ENCODE peak calls at places on chromosomes 3 and 15, in eight cellular contexts. Y is brain microvascular endothelial cell; B is fibroblast of lung; J is transverse colon; Z is astrocyte of the spinal cord; X is CD4-positive, alpha-beta T cell; K is foreskin fibroblast; M is neural crest cell. G is an unnamed sample.

GRCh38 chr3:38573606-38574005 is 75.9 kb downstream of the SCN5A start:
- DNase-seq in Y (no peak), B (no peak), J (no peak), Z (peak), X (no peak), K (no peak), M (no peak), G (no peak)

GRCh38 chr3:52317601-52318000 is 1.5 kb downstream of the DNAH1 start:
- DNase-seq in Y (no peak), B (peak), J (peak), Z (peak), X (peak), K (peak), M (peak), G (no peak)

GRCh38 chr15:39134282-39134681 is 446.6 kb upstream of the THBS1 start:
- DNase-seq in Y (no peak), B (no peak), J (no peak), Z (no peak), X (no peak), K (no peak), M (no peak), G (no peak)

GRCh38 chr3:141335531-141336042 is 32.7 kb upstream of the ZBTB38 start:
- DNase-seq in Y (no peak), B (peak), J (no peak), Z (peak), X (no peak), K (peak), M (no peak), G (no peak)

GRCh38 chr3:64444619-64445317 is 219.5 kb upstream of the PRICKLE2 start:
- DNase-seq in Y (no peak), B (no peak), J (no peak), Z (no peak), X (no peak), K (no peak), M (no peak), G (no peak)

GRCh38 chr3:155065537-155065936 is 14.6 kb upstream of the MME start:
- DNase-seq in Y (peak), B (peak), J (no peak), Z (peak), X (no peak), K (peak), M (no peak), G (peak)

GRCh38 chr3:54488297-54488696 is 365.9 kb downstream of the CACNA2D3 start:
- DNase-seq in Y (no peak), B (no peak), J (no peak), Z (no peak), X (no peak), K (no peak), M (no peak), G (no peak)

GRCh38 chr15:52139599-52140462 is 27.3 kb upstream of the BCL2L10 start:
- DNase-seq in Y (peak), B (peak), J (peak), Z (peak), X (peak), K (peak), M (peak), G (no peak)

GRCh38 chr15:29774900-29775299 is 47.4 kb downstream of the TJP1 start:
- DNase-seq in Y (peak), B (peak), J (no peak), Z (peak), X (no peak), K (peak), M (no peak), G (no peak)

GRCh38 chr3:155363690-155364070 is 70.2 kb upstream of the STRIT1 start:
- DNase-seq in Y (no peak), B (no peak), J (no peak), Z (no peak), X (no peak), K (no peak), M (no peak), G (no peak)

GRCh38 chr15:33048255-33048654 is 146.3 kb downstream of the FMN1 start:
- DNase-seq in Y (no peak), B (no peak), J (no peak), Z (no peak), X (no peak), K (no peak), M (no peak), G (no peak)

GRCh38 chr3:48980295-48980694 is 9.7 kb upstream of the P4HTM start:
- DNase-seq in Y (no peak), B (no peak), J (no peak), Z (no peak), X (no peak), K (no peak), M (no peak), G (no peak)

GRCh38 chr15:74826911-74827310 is 484 bp downstream of the CPLX3 start:
- DNase-seq in Y (no peak), B (no peak), J (no peak), Z (no peak), X (no peak), K (no peak), M (no peak), G (no peak)

GRCh38 chr15:74826372-74826819 is at the start of gene CPLX3:
- DNase-seq in Y (no peak), B (no peak), J (peak), Z (no peak), X (peak), K (no peak), M (peak), G (no peak)

GRCh38 chr15:74825895-74826294 is 532 bp upstream of the CPLX3 start:
- DNase-seq in Y (no peak), B (no peak), J (no peak), Z (no peak), X (no peak), K (no peak), M (no peak), G (no peak)

GRCh38 chr15:74828835-74829234 is 2.4 kb downstream of the CPLX3 start:
- DNase-seq in Y (no peak), B (no peak), J (no peak), Z (no peak), X (no peak), K (no peak), M (no peak), G (no peak)

DNA sequence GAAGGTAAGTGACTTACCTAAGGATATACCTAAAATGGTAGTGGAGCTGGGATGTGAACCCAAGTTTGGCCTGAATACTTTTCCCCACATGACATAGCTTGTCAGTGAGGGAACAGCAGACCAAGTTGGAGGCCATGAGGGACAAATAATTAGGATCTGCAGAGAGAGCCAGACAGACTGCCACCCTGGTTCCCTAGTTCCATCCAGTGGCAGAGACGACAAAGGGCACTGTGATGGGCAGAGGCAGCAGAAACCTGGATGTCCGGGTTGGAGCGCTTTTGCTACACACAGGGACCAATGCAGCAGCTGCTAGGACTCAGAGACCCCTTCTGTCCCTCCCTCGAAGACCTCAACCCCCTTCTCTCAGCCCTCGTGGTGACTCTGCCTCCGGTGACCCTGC is 1.2 kb downstream of the CPLX3 start:
- DNase-seq in Y (no peak), B (no peak), J (no peak), Z (no peak), X (no peak), K (no peak), M (no peak), G (no peak)
- TF ChIP-seq CTCF in Y (no peak), B (no peak), J (no peak), Z (no peak), X (no peak), K (no peak), M (no peak), G (no peak)

GRCh38 chr15:72856549-72857040 is 73.0 kb upstream of the ADPGK start:
- DNase-seq in Y (no peak), B (no peak), J (no peak), Z (no peak), X (no peak), K (no peak), M (no peak), G (no peak)

GRCh38 chr15:72858205-72858604 is 74.6 kb upstream of the ADPGK start:
- DNase-seq in Y (no peak), B (no peak), J (no peak), Z (no peak), X (no peak), K (no peak), M (no peak), G (no peak)

GRCh38 chr15:72855791-72856190 is 72.2 kb upstream of the ADPGK start:
- DNase-seq in Y (no peak), B (no peak), J (no peak), Z (no peak), X (no peak), K (no peak), M (no peak), G (no peak)

GRCh38 chr15:72859023-72859756 is 75.6 kb upstream of the ADPGK start:
- DNase-seq in Y (no peak), B (no peak), J (peak), Z (no peak), X (no peak), K (no peak), M (no peak), G (no peak)

DNA sequence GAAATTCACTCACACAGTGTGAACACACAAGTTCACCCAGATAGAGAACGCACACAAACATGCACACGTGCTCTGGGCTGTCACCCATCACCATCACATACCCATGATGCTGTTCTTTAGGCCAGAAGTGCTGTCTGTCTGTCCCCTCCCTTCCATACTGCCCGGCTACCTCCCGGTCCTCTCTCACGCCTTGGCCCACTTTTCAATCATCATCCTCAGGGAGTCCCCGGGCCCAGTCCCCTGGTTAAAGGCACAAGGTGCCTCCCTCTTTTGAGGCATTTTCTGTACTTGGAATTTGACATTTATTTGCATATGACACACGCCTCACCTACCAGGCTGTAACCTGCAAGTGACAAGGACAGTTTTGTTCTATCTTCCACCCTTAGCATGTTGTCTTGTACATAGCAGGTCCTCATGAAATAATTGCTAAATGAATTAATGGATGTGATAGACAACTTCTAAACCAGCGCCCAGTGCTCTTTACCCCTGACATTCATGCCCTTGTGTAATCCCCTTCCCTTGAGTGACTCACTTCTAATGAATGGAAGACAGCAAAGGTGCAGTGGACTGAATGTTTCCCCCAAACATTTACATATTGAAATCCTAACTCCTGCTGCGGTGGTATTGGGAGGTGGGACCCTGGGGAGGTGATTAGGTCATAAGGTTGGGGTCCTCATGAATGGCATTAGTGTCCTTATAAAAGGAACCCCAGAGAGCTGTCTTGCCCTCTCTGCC is 73.9 kb upstream of the ADPGK start:
- DNase-seq in Y (no peak), B (no peak), J (no peak), Z (no peak), X (no peak), K (no peak), M (no peak), G (no peak)
- TF ChIP-seq CTCF in Y (no peak), B (no peak), J (no peak), Z (no peak), X (no peak), K (no peak), M (no peak), G (no peak)

DNA sequence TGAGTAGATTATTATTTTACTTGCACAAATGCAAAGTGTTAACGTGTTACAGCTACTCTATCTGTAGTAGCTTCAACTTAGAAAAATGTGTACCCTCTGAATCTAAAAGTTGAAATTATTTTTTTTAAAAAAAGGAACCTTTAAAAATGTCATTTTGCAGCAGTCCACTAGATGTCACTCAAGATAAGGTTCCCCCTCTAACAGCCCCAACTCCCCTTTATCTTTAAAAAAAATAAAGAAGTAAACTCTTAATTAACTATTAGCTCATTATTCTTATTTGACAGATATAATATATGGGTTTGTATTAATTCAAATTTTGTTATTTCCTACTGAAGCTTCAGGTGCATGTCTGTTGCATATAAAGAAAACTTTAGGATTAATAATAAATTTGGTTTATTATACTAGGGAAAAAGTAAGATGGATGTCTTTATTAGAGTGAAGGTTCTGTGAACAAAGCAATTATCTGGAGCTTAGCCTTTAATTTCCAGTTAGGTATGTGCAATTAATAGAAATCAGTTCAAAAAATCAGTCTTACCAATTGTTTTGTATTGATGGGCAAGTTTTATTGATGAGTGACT is 288.5 kb downstream of the VGLL3 start:
- DNase-seq in Y (no peak), B (peak), J (no peak), Z (peak), X (no peak), K (peak), M (no peak), G (no peak)
- TF ChIP-seq CTCF in Y (peak), B (peak), J (peak), Z (peak), X (peak), K (peak), M (peak), G (peak)

GRCh38 chr15:89864958-89865739 is 28.6 kb downstream of the AP3S2 start:
- DNase-seq in Y (no peak), B (no peak), J (no peak), Z (no peak), X (no peak), K (no peak), M (no peak), G (no peak)
- TF ChIP-seq CTCF in Y (peak), B (no peak), J (no peak), Z (peak), X (no peak), K (no peak), M (no peak), G (no peak)

G was measured in AG04449.